ENCODE peak calls at places on chromosome 1, in seven cellular contexts. O is M059J; M is cerebellum; R is GM03348; Z is cardiac fibroblast; T is LoVo; Q is central memory CD4-positive, alpha-beta T cell. I is an unnamed sample.

GRCh38 chr1:32250893-32251716 is at the start of gene LCK:
- DNase-seq in Q (peak), Z (no peak), R (no peak), O (no peak), M (no peak), T (no peak), I (peak)

GRCh38 chr1:36239941-36240637 is 15.8 kb downstream of the THRAP3 start:
- DNase-seq in Q (no peak), R (no peak), T (no peak), M (no peak), Z (peak), O (no peak), I (no peak)

GRCh38 chr1:181936768-181937581 is 124.5 kb downstream of the ZNF648 start:
- DNase-seq in Z (no peak), Q (peak), T (peak), R (no peak), M (peak), O (peak), I (peak)

GRCh38 chr1:116807871-116808450 is 53.7 kb downstream of the CD2 start:
- DNase-seq in O (no peak), Q (no peak), Z (no peak), R (no peak), M (no peak), T (no peak), I (no peak)

GRCh38 chr1:173193639-173194038 is 13.5 kb downstream of the TNFSF4 start:
- DNase-seq in Q (no peak), M (no peak), O (peak), R (peak), Z (peak), T (no peak), I (no peak)

GRCh38 chr1:185652348-185652747 is 81.8 kb upstream of the HMCN1 start:
- DNase-seq in Z (peak), O (peak), R (no peak), T (no peak), M (no peak), Q (no peak), I (no peak)

GRCh38 chr1:30807318-30808066 is 49.9 kb upstream of the LAPTM5 start:
- DNase-seq in Q (no peak), O (peak), T (no peak), Z (peak), R (peak), M (no peak), I (no peak)

GRCh38 chr1:111516008-111516535 is 12.6 kb upstream of the ADORA3 start:
- DNase-seq in T (no peak), Q (peak), Z (peak), R (peak), M (peak), O (peak), I (peak)

GRCh38 chr1:59375321-59376220 is 78.7 kb downstream of the FGGY start:
- DNase-seq in Q (no peak), O (peak), Z (peak), R (peak), T (peak), M (no peak), I (no peak)

GRCh38 chr1:17579951-17580939 is 40.7 kb downstream of the ARHGEF10L start:
- DNase-seq in Q (no peak), T (no peak), O (no peak), R (no peak), M (no peak), Z (no peak), I (no peak)